ENCODE peak calls at places on chromosome 12, in nine cellular contexts. H is CD8-positive, alpha-beta T cell; I is right lobe of liver; Y is CD8-positive, alpha-beta memory T cell; D is sigmoid colon; X is heart left ventricle; P is CD4-positive, CD25-positive, alpha-beta regulatory T cell; E is right cardiac atrium; U is testis. O is an unnamed sample.

GRCh38 chr12:121259074-121259473 is 37.4 kb downstream of the CAMKK2 start:
- DNase-seq in H (no peak), I (no peak), Y (no peak), D (no peak), X (no peak), P (no peak), E (no peak), U (no peak), O (no peak)

GRCh38 chr12:97757431-97758091 is 295.0 kb downstream of the RMST start:
- DNase-seq in H (no peak), I (no peak), Y (no peak), D (no peak), X (no peak), P (no peak), E (no peak), U (no peak), O (no peak)

GRCh38 chr12:120078868-120079267 is 37.7 kb downstream of the RAB35 start:
- DNase-seq in H (no peak), I (no peak), Y (no peak), D (no peak), X (no peak), P (peak; percentile 43), E (peak; percentile 4), U (no peak), O (no peak)

GRCh38 chr12:124764451-124764850 is 99.2 kb downstream of the SCARB1 start:
- DNase-seq in H (no peak), I (no peak), Y (no peak), D (no peak), X (no peak), P (peak; percentile 29), E (no peak), U (peak; percentile 81), O (no peak)

GRCh38 chr12:33370318-33370717 is 69.3 kb downstream of the SYT10 start:
- DNase-seq in H (no peak), I (no peak), Y (no peak), D (no peak), X (no peak), P (no peak), E (no peak), U (no peak), O (no peak)

GRCh38 chr12:95385246-95385645 is 88.7 kb upstream of the METAP2 start:
- DNase-seq in H (no peak), I (no peak), Y (no peak), D (peak; percentile 77), X (no peak), P (no peak), E (no peak), U (peak; percentile 26), O (peak; percentile 28)

GRCh38 chr12:72273851-72274284 is 1.7 kb downstream of the TRHDE start:
- DNase-seq in H (no peak), I (peak; percentile 80), Y (no peak), D (no peak), X (no peak), P (no peak), E (peak; percentile 62), U (peak; percentile 58), O (no peak)

GRCh38 chr12:65952737-65953209 is 128.5 kb downstream of the HMGA2 start:
- DNase-seq in H (no peak), I (no peak), Y (no peak), D (no peak), X (no peak), P (no peak), E (no peak), U (no peak), O (no peak)

GRCh38 chr12:117047810-117048584 is 51.2 kb downstream of the TESC start:
- DNase-seq in H (no peak), I (no peak), Y (no peak), D (no peak), X (peak; percentile 80), P (no peak), E (peak; percentile 84), U (no peak), O (no peak)

GRCh38 chr12:62191747-62192485 is 68.3 kb upstream of the USP15 start:
- DNase-seq in H (no peak), I (peak; percentile 48), Y (no peak), D (peak; percentile 56), X (peak; percentile 54), P (peak; percentile 25), E (no peak), U (peak; percentile 19), O (no peak)

GRCh38 chr12:68199127-68199526 is 26.5 kb downstream of the IL26 start:
- DNase-seq in H (no peak), I (no peak), Y (no peak), D (no peak), X (no peak), P (no peak), E (no peak), U (no peak), O (no peak)

GRCh38 chr12:46386360-46386867 is 13.8 kb upstream of the SLC38A2 start:
- DNase-seq in H (no peak), I (no peak), Y (no peak), D (no peak), X (no peak), P (no peak), E (no peak), U (no peak), O (no peak)

GRCh38 chr12:6724409-6724797 is 557 bp downstream of the COPS7A start:
- DNase-seq in H (peak; percentile 27), I (no peak), Y (no peak), D (peak; percentile 72), X (no peak), P (no peak), E (no peak), U (no peak), O (no peak)

GRCh38 chr12:23550753-23551152 is 398.7 kb downstream of the SOX5 start:
- DNase-seq in H (no peak), I (no peak), Y (no peak), D (no peak), X (no peak), P (no peak), E (no peak), U (no peak), O (no peak)

GRCh38 chr12:113186666-113187325 is 1.3 kb downstream of the RITA1 start:
- DNase-seq in H (no peak), I (peak; percentile 82), Y (no peak), D (no peak), X (no peak), P (no peak), E (peak; percentile 65), U (no peak), O (no peak)

GRCh38 chr12:130139971-130140547 is 22.2 kb upstream of the FZD10 start:
- DNase-seq in H (no peak), I (no peak), Y (no peak), D (no peak), X (no peak), P (no peak), E (no peak), U (no peak), O (no peak)
- H3K9me3 ChIP-seq in H (no peaks in the 10 kb centered on the region), I (no peaks in the 10 kb centered on the region), Y (no peaks in the 10 kb centered on the region), D (no peaks in the 10 kb centered on the region), X (no peaks in the 10 kb centered on the region), P (no peaks in the 10 kb centered on the region), E (no peaks in the 10 kb centered on the region), U (no peaks in the 10 kb centered on the region), O (no peaks in the 10 kb centered on the region)

GRCh38 chr12:20270557-20270956 is 97.8 kb upstream of the PDE3A start:
- DNase-seq in H (no peak), I (no peak), Y (no peak), D (no peak), X (no peak), P (no peak), E (no peak), U (no peak), O (no peak)

GRCh38 chr12:20269352-20270067 is 98.8 kb upstream of the PDE3A start:
- DNase-seq in H (no peak), I (no peak), Y (no peak), D (no peak), X (no peak), P (no peak), E (no peak), U (no peak), O (no peak)

GRCh38 chr12:20268121-20268732 is 100.1 kb upstream of the PDE3A start:
- DNase-seq in H (no peak), I (no peak), Y (no peak), D (no peak), X (no peak), P (no peak), E (no peak), U (no peak), O (no peak)

GRCh38 chr12:20272171-20272570 is 96.2 kb upstream of the PDE3A start:
- DNase-seq in H (no peak), I (no peak), Y (no peak), D (no peak), X (no peak), P (no peak), E (no peak), U (no peak), O (no peak)

GRCh38 chr12:20268771-20269170 is 99.6 kb upstream of the PDE3A start:
- DNase-seq in H (no peak), I (no peak), Y (no peak), D (no peak), X (no peak), P (no peak), E (no peak), U (no peak), O (no peak)
- H3K4me1 ChIP-seq in H (no peaks in the 10 kb centered on the region), I (no peaks in the 10 kb centered on the region), Y (no peaks in the 10 kb centered on the region), D (no peaks in the 10 kb centered on the region), X (peaks cover 14% of the 10 kb centered on the region), P (no peaks in the 10 kb centered on the region), E (no peaks in the 10 kb centered on the region), U (no peaks in the 10 kb centered on the region), O (no peaks in the 10 kb centered on the region)

GRCh38 chr12:133130808-133131128 is 341 bp downstream of the ZNF10 start:
- DNase-seq in H (no peak), I (peak; percentile 53), Y (peak; percentile 15), D (peak; percentile 67), X (peak; percentile 64), P (no peak), E (peak; percentile 72), U (peak; percentile 66), O (no peak)

GRCh38 chr12:133130038-133130807 is at the start of the genes ZNF10 and ZNF891:
- DNase-seq in H (peak; percentile 97), I (peak; percentile 98), Y (peak; percentile 95), D (peak; percentile 98), X (peak; percentile 98), P (peak; percentile 97), E (peak; percentile 99), U (peak; percentile 98), O (peak; percentile 96)

GRCh38 chr12:133135747-133136146 is 5.3 kb downstream of the ZNF10 start:
- DNase-seq in H (no peak), I (no peak), Y (no peak), D (no peak), X (no peak), P (no peak), E (no peak), U (no peak), O (no peak)
- H3K9me3 ChIP-seq in H (peaks cover 45% of the 10 kb centered on the region), I (no peaks in the 10 kb centered on the region), Y (peaks cover 50% of the 10 kb centered on the region), D (peaks cover 15% of the 10 kb centered on the region), X (peaks cover 36% of the 10 kb centered on the region), P (peaks cover 82% of the 10 kb centered on the region), E (peaks cover 18% of the 10 kb centered on the region), U (no peaks in the 10 kb centered on the region), O (peaks cover 11% of the 10 kb centered on the region)

DNA sequence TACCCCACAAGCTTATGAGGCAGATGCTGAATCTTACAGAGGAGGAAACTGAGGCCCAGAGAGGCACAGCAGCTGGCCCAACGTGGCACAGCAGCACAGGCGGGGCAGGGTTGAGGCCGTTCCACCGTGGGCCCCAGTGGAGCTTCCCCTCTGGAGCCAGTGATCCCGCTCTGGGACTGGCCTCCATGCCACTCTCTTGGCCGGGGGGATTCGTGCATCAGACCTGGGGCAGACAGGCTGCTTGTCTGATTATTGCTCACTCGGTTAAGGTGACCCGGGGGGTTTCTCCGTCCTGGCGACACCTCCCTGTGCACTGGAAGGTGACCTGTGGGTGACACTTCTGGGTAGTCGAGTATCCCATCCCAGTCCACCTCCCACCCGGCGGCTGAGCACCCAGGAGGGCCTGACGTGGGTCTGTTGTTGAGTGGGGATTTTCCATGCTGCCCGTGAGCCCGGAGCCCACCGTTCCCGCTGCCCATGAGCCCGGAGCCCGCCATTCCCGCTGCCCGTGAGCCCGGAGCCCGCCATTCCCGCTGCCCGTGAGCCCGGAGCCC is 27.8 kb downstream of the NOC4L start:
- DNase-seq in H (no peak), I (no peak), Y (no peak), D (no peak), X (peak; percentile 47), P (no peak), E (no peak), U (no peak), O (no peak)
- H3K4me1 ChIP-seq in H (peaks cover 18% of the 10 kb centered on the region), I (no peaks in the 10 kb centered on the region), Y (peaks cover 25% of the 10 kb centered on the region), D (no peaks in the 10 kb centered on the region), X (no peaks in the 10 kb centered on the region), P (peaks cover 12% of the 10 kb centered on the region), E (no peaks in the 10 kb centered on the region), U (no peaks in the 10 kb centered on the region), O (no peaks in the 10 kb centered on the region)